ENCODE peak calls at places on chromosomes 13 and 19, in six cellular contexts. One of them, this sample, is unnamed.

GRCh38 chr13:30880756-30881155 is 25.3 kb upstream of the MEDAG start:
- DNase-seq in HepG2: peak
- DNase-seq in A549: peak
- DNase-seq in K562: no peak
- DNase-seq in IMR-90: peak
- DNase-seq in GM12878: no peak
- DNase-seq in this sample: no peak

GRCh38 chr13:23450340-23451046 is 17.0 kb upstream of the SACS start:
- DNase-seq in K562: no peak
- DNase-seq in A549: no peak
- DNase-seq in GM12878: no peak
- DNase-seq in IMR-90: no peak
- DNase-seq in HepG2: no peak
- DNase-seq in this sample: no peak

GRCh38 chr19:1567848-1568227 is 287 bp downstream of the MEX3D start:
- DNase-seq in GM12878: no peak
- DNase-seq in A549: no peak
- DNase-seq in HepG2: no peak
- DNase-seq in IMR-90: no peak
- DNase-seq in K562: peak
- DNase-seq in this sample: no peak

GRCh38 chr13:100652510-100652909 is 22.1 kb downstream of the TMTC4 start:
- DNase-seq in HepG2: no peak
- DNase-seq in GM12878: no peak
- DNase-seq in K562: no peak
- DNase-seq in A549: no peak
- DNase-seq in IMR-90: no peak
- DNase-seq in this sample: no peak

GRCh38 chr19:31674503-31675186 is 325.4 kb upstream of the TSHZ3 start:
- DNase-seq in HepG2: no peak
- DNase-seq in A549: no peak
- DNase-seq in GM12878: no peak
- DNase-seq in K562: no peak
- DNase-seq in IMR-90: peak
- DNase-seq in this sample: no peak

GRCh38 chr19:3550947-3551807 is 6.2 kb downstream of the MFSD12 start:
- DNase-seq in A549: no peak
- DNase-seq in IMR-90: no peak
- DNase-seq in K562: no peak
- DNase-seq in GM12878: no peak
- DNase-seq in HepG2: no peak
- DNase-seq in this sample: no peak

GRCh38 chr13:103104340-103104739 is 38.1 kb upstream of the SLC10A2 start:
- DNase-seq in HepG2: no peak
- DNase-seq in K562: no peak
- DNase-seq in IMR-90: no peak
- DNase-seq in GM12878: no peak
- DNase-seq in A549: no peak
- DNase-seq in this sample: no peak

GRCh38 chr13:74129500-74130144 is 4.6 kb downstream of the KLF12 start:
- DNase-seq in GM12878: no peak
- DNase-seq in K562: peak
- DNase-seq in HepG2: no peak
- DNase-seq in A549: no peak
- DNase-seq in IMR-90: no peak
- DNase-seq in this sample: peak

GRCh38 chr19:33241091-33241529 is 15.5 kb upstream of the SLC7A10 start:
- DNase-seq in IMR-90: no peak
- DNase-seq in K562: no peak
- DNase-seq in HepG2: peak
- DNase-seq in GM12878: no peak
- DNase-seq in A549: no peak
- DNase-seq in this sample: no peak
- TF ChIP-seq BHLHE40 in IMR-90: no peak
- TF ChIP-seq BHLHE40 in K562: no peak
- TF ChIP-seq BHLHE40 in HepG2: no peak
- TF ChIP-seq BHLHE40 in GM12878: no peak
- TF ChIP-seq BHLHE40 in A549: no peak
- TF ChIP-seq BHLHE40 in this sample: no peak

GRCh38 chr13:111345682-111346081 is 25.2 kb downstream of the TEX29 start:
- DNase-seq in IMR-90: no peak
- DNase-seq in GM12878: no peak
- DNase-seq in K562: no peak
- DNase-seq in A549: no peak
- DNase-seq in HepG2: no peak
- DNase-seq in this sample: no peak
- TF ChIP-seq BHLHE40 in IMR-90: no peak
- TF ChIP-seq BHLHE40 in GM12878: no peak
- TF ChIP-seq BHLHE40 in K562: no peak
- TF ChIP-seq BHLHE40 in A549: no peak
- TF ChIP-seq BHLHE40 in HepG2: no peak
- TF ChIP-seq BHLHE40 in this sample: no peak

DNA sequence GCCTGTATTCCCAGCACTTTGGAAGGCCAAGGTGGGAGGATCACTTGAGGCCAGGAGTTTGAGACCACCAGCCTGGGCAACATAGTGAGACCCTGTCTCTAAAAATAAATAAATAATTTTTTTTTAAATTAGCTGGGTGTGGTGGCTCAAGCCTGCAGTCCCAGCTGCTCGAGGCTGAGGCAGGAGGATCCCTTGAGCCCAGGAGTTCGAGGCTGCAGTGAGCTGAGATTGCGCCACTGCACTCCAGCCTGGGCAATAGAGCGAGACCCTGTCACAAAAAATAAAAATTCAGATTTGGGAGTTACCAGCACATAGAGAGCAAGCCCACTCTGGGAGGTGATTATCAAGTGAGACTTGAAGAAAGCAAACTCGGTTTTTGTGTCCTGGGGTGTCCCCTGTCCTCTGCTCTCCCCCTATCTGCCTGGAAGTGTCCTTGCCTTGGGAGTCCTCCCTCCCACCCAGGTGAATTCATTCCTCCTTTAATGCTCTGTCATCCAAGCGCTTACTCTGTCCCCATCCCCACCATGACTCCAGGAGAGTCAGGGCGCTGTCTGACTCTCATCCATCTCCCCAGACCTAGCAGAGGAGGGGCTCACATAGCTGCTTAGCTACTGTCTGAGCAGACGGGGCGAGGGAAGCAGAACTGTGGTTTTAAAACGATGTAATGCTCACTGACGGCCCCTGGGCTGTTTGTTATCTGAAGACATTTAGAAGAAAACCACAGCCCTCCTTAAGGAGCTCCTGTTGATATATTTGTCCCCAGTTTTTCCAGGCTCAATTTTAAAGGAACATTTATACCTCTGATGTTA is 146.7 kb downstream of the STK24 start:
- DNase-seq in K562: no peak
- DNase-seq in A549: no peak
- DNase-seq in GM12878: no peak
- DNase-seq in IMR-90: no peak
- DNase-seq in HepG2: no peak
- DNase-seq in this sample: no peak
- TF ChIP-seq BHLHE40 in K562: no peak
- TF ChIP-seq BHLHE40 in A549: no peak
- TF ChIP-seq BHLHE40 in GM12878: no peak
- TF ChIP-seq BHLHE40 in IMR-90: no peak
- TF ChIP-seq BHLHE40 in HepG2: no peak
- TF ChIP-seq BHLHE40 in this sample: no peak

DNA sequence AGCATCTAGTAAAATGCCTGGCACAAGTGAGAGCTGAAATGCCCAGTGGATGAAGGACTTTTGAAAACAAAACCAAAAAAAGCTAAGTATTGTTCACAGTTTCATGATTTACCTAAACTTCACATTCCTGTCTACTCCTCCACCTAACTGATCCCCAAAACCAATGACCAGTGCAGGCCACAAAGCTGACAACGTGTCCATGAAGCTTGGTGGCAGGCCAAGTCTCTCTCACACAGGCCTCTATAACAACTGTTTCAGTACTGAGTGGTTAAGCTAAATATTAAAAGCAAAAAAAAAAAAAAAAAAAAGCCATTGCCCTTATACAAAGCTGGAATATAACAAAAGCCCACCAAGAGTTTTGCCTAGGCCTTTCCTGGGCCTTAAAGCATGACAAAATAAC is 36.4 kb downstream of the STK24 start:
- DNase-seq in GM12878: no peak
- DNase-seq in A549: no peak
- DNase-seq in K562: no peak
- DNase-seq in IMR-90: no peak
- DNase-seq in HepG2: no peak
- DNase-seq in this sample: no peak
- TF ChIP-seq BHLHE40 in GM12878: no peak
- TF ChIP-seq BHLHE40 in A549: no peak
- TF ChIP-seq BHLHE40 in K562: no peak
- TF ChIP-seq BHLHE40 in IMR-90: no peak
- TF ChIP-seq BHLHE40 in HepG2: no peak
- TF ChIP-seq BHLHE40 in this sample: no peak

GRCh38 chr19:58554494-58555368 is at the start of gene CHMP2A:
- DNase-seq in HepG2: peak
- DNase-seq in K562: peak
- DNase-seq in GM12878: peak
- DNase-seq in IMR-90: peak
- DNase-seq in A549: peak
- DNase-seq in this sample: peak
- TF ChIP-seq BHLHE40 in HepG2: peak
- TF ChIP-seq BHLHE40 in K562: peak
- TF ChIP-seq BHLHE40 in GM12878: peak
- TF ChIP-seq BHLHE40 in IMR-90: peak
- TF ChIP-seq BHLHE40 in A549: peak
- TF ChIP-seq BHLHE40 in this sample: no peak

GRCh38 chr13:51148952-51149573 is 38.0 kb upstream of the C13orf42 start:
- DNase-seq in IMR-90: peak
- DNase-seq in GM12878: no peak
- DNase-seq in K562: no peak
- DNase-seq in HepG2: no peak
- DNase-seq in A549: peak
- DNase-seq in this sample: peak
- TF ChIP-seq BHLHE40 in IMR-90: no peak
- TF ChIP-seq BHLHE40 in GM12878: no peak
- TF ChIP-seq BHLHE40 in K562: no peak
- TF ChIP-seq BHLHE40 in HepG2: no peak
- TF ChIP-seq BHLHE40 in A549: no peak
- TF ChIP-seq BHLHE40 in this sample: no peak

GRCh38 chr19:19329199-19329598 is 8.6 kb downstream of the MAU2 start:
- DNase-seq in IMR-90: no peak
- DNase-seq in GM12878: no peak
- DNase-seq in A549: no peak
- DNase-seq in HepG2: no peak
- DNase-seq in K562: no peak
- DNase-seq in this sample: no peak
- TF ChIP-seq BHLHE40 in IMR-90: no peak
- TF ChIP-seq BHLHE40 in GM12878: no peak
- TF ChIP-seq BHLHE40 in A549: no peak
- TF ChIP-seq BHLHE40 in HepG2: no peak
- TF ChIP-seq BHLHE40 in K562: no peak
- TF ChIP-seq BHLHE40 in this sample: no peak

GRCh38 chr13:20193924-20194631 is 1.3 kb upstream of the GJB2 start:
- DNase-seq in A549: no peak
- DNase-seq in GM12878: no peak
- DNase-seq in HepG2: no peak
- DNase-seq in IMR-90: no peak
- DNase-seq in K562: no peak
- DNase-seq in this sample: no peak
- TF ChIP-seq BHLHE40 in A549: no peak
- TF ChIP-seq BHLHE40 in GM12878: no peak
- TF ChIP-seq BHLHE40 in HepG2: no peak
- TF ChIP-seq BHLHE40 in IMR-90: no peak
- TF ChIP-seq BHLHE40 in K562: no peak
- TF ChIP-seq BHLHE40 in this sample: no peak

GRCh38 chr13:65966991-65967451 is 1263.1 kb downstream of the PCDH9 start:
- DNase-seq in K562: peak
- DNase-seq in HepG2: peak
- DNase-seq in A549: peak
- DNase-seq in GM12878: no peak
- DNase-seq in IMR-90: peak
- DNase-seq in this sample: peak
- TF ChIP-seq BHLHE40 in K562: no peak
- TF ChIP-seq BHLHE40 in HepG2: no peak
- TF ChIP-seq BHLHE40 in A549: no peak
- TF ChIP-seq BHLHE40 in GM12878: no peak
- TF ChIP-seq BHLHE40 in IMR-90: no peak
- TF ChIP-seq BHLHE40 in this sample: no peak

GRCh38 chr13:63435668-63436275 is 2020.1 kb upstream of the PCDH20 start:
- DNase-seq in GM12878: no peak
- DNase-seq in A549: peak
- DNase-seq in IMR-90: peak
- DNase-seq in HepG2: no peak
- DNase-seq in K562: no peak
- DNase-seq in this sample: no peak
- TF ChIP-seq BHLHE40 in GM12878: no peak
- TF ChIP-seq BHLHE40 in A549: no peak
- TF ChIP-seq BHLHE40 in IMR-90: peak
- TF ChIP-seq BHLHE40 in HepG2: no peak
- TF ChIP-seq BHLHE40 in K562: no peak
- TF ChIP-seq BHLHE40 in this sample: no peak

This sample was measured in HEK293T.